ENCODE peak calls at places on chromosomes 2 and 18, in seven cellular contexts. S, C, Y, E, I, T and Q are unnamed samples.

GRCh38 chr2:1032030-1032429 is 81.4 kb downstream of the SNTG2 start:
- DNase-seq in E (no peak), T (no peak), I (no peak), S (no peak), C (no peak), Y (no peak), Q (no peak)

GRCh38 chr2:23683001-23683400 is 243.9 kb downstream of the ATAD2B start:
- DNase-seq in I (no peak), E (no peak), T (no peak), S (no peak), Y (no peak), C (no peak), Q (no peak)

GRCh38 chr2:190846746-190847145 is 33.9 kb upstream of the GLS start:
- DNase-seq in E (no peak), S (no peak), C (peak), Y (peak), T (no peak), I (no peak), Q (no peak)

GRCh38 chr2:25309402-25309801 is 32.3 kb downstream of the DNMT3A start:
- DNase-seq in I (peak), C (peak), S (peak), E (no peak), T (peak), Y (no peak), Q (peak)

GRCh38 chr2:46984642-46985476 is 69.3 kb upstream of the MCFD2 start:
- DNase-seq in C (peak), Y (peak), T (no peak), I (no peak), E (peak), S (peak), Q (no peak)

GRCh38 chr18:51666717-51667320 is 469.3 kb upstream of the MEX3C start:
- DNase-seq in E (no peak), I (peak), S (peak), C (no peak), Y (no peak), T (peak), Q (no peak)

GRCh38 chr2:240269380-240269779 is 128.9 kb upstream of the OTOS start:
- DNase-seq in Y (no peak), E (no peak), I (no peak), S (no peak), C (no peak), T (no peak), Q (no peak)

GRCh38 chr2:217932661-217933325 is 70.0 kb downstream of the TNS1 start:
- DNase-seq in I (peak), C (no peak), Y (no peak), E (no peak), T (no peak), S (no peak), Q (peak)

GRCh38 chr2:178912416-178913056 is 105.3 kb upstream of the TTN start:
- DNase-seq in T (no peak), I (no peak), E (no peak), S (no peak), C (no peak), Y (peak), Q (no peak)

GRCh38 chr2:170651603-170652002 is 63.5 kb upstream of the SP5 start:
- DNase-seq in S (no peak), C (no peak), T (no peak), Y (no peak), I (no peak), E (no peak), Q (no peak)

GRCh38 chr2:46655551-46656436 is 176.4 kb downstream of the TMEM247 start:
- DNase-seq in E (peak), S (no peak), C (no peak), T (no peak), Y (no peak), I (no peak), Q (no peak)

GRCh38 chr2:31937741-31938140 is 73.1 kb downstream of the MEMO1 start:
- DNase-seq in C (no peak), T (no peak), I (no peak), Y (no peak), E (no peak), S (no peak), Q (no peak)

GRCh38 chr18:74115046-74115445 is 32.6 kb downstream of the FBXO15 start:
- DNase-seq in T (no peak), C (no peak), S (no peak), I (no peak), E (no peak), Y (no peak), Q (no peak)

GRCh38 chr2:40147360-40147759 is 304.5 kb downstream of the SLC8A1 start:
- DNase-seq in E (no peak), T (peak), Y (no peak), S (no peak), I (no peak), C (no peak), Q (no peak)

GRCh38 chr18:9757851-9758587 is 49.9 kb downstream of the RAB31 start:
- DNase-seq in E (peak), Y (no peak), S (no peak), T (no peak), I (no peak), C (peak), Q (no peak)

GRCh38 chr2:177631702-177632101 is 239.1 kb downstream of the AGPS start:
- DNase-seq in T (no peak), E (no peak), C (no peak), Y (no peak), S (no peak), I (no peak), Q (no peak)

GRCh38 chr2:207762146-207762545 is 7.6 kb downstream of the FZD5 start:
- DNase-seq in T (no peak), Y (no peak), C (no peak), S (no peak), I (no peak), E (no peak), Q (no peak)

GRCh38 chr18:57529151-57529550 is 57.4 kb downstream of the FECH start:
- DNase-seq in E (no peak), Y (no peak), S (no peak), I (no peak), T (no peak), C (no peak), Q (no peak)

GRCh38 chr2:34105015-34105767 is 506.1 kb upstream of the FAM98A start:
- DNase-seq in Y (peak), T (no peak), E (no peak), C (peak), I (no peak), S (no peak), Q (no peak)

GRCh38 chr2:166651080-166651675 is 157.1 kb upstream of the SCN7A start:
- DNase-seq in Y (no peak), I (no peak), T (peak), E (no peak), S (no peak), C (no peak), Q (no peak)

GRCh38 chr2:100242891-100243670 is 79.2 kb downstream of the LONRF2 start:
- DNase-seq in S (peak), C (peak), T (peak), I (peak), E (peak), Y (no peak), Q (peak)

GRCh38 chr2:9517118-9517782 is 38.4 kb downstream of the ADAM17 start:
- DNase-seq in T (no peak), I (no peak), Y (no peak), C (no peak), E (no peak), S (no peak), Q (no peak)

GRCh38 chr2:75607988-75608683 is 38.4 kb upstream of the MRPL19 start:
- DNase-seq in Y (peak), T (peak), I (peak), E (no peak), C (peak), S (no peak), Q (peak)

GRCh38 chr18:681985-682384 is 24.5 kb downstream of the TYMS start:
- DNase-seq in E (no peak), T (no peak), Y (no peak), I (no peak), S (no peak), C (no peak), Q (no peak)

GRCh38 chr18:45626330-45627203 is 11.3 kb downstream of the SLC14A2 start:
- DNase-seq in I (peak), S (no peak), Y (no peak), E (no peak), T (peak), C (peak), Q (peak)

GRCh38 chr2:163665817-163666216 is 70.0 kb downstream of the FIGN start:
- DNase-seq in S (no peak), E (no peak), Y (no peak), C (peak), I (no peak), T (peak), Q (no peak)

GRCh38 chr2:11831415-11831814 is 85.0 kb downstream of the LPIN1 start:
- DNase-seq in E (no peak), T (no peak), I (no peak), S (no peak), C (no peak), Y (no peak), Q (no peak)

GRCh38 chr2:45242161-45242741 is 233.0 kb upstream of the SIX2 start:
- DNase-seq in S (no peak), E (no peak), C (no peak), I (no peak), Y (peak), T (peak), Q (no peak)